ENCODE peak calls at places on chromosomes 12 and 14, in four cellular contexts. W is K562, I is SK-N-SH, O is HepG2. A is an unnamed sample.

GRCh38 chr14:28596336-28596735 is 170.3 kb upstream of the FOXG1 start:
- DNase-seq in O (no peak), I (no peak), W (no peak), A (no peak)

GRCh38 chr12:27505771-27506170 is 18.2 kb upstream of the PPFIBP1 start:
- DNase-seq in I (no peak), W (no peak), O (no peak), A (no peak)

GRCh38 chr14:67623114-67623513 is 3.4 kb downstream of the ARG2 start:
- DNase-seq in W (no peak), O (peak), I (no peak), A (no peak)

GRCh38 chr12:75707983-75708382 is 196.6 kb upstream of the KRR1 start:
- DNase-seq in W (no peak), O (no peak), I (no peak), A (no peak)

GRCh38 chr14:61542848-61543790 is 152.2 kb upstream of the HIF1A start:
- DNase-seq in I (no peak), W (no peak), O (no peak), A (no peak)

GRCh38 chr14:73786942-73787759 is 64.5 kb upstream of the PTGR2 start:
- DNase-seq in I (peak), W (peak), O (no peak), A (peak)

GRCh38 chr14:22640192-22640591 is 4.0 kb downstream of the OR6J1 start:
- DNase-seq in I (no peak), W (no peak), O (no peak), A (no peak)

GRCh38 chr12:67043771-67044170 is 225.4 kb upstream of the CAND1 start:
- DNase-seq in W (no peak), I (no peak), O (no peak), A (no peak)

GRCh38 chr12:9404469-9405260 is 196.5 kb upstream of the PZP start:
- DNase-seq in I (peak), W (peak), O (no peak), A (no peak)

GRCh38 chr14:63342381-63342780 is 23.6 kb upstream of the GPHB5 start:
- DNase-seq in I (no peak), O (no peak), W (no peak), A (no peak)

GRCh38 chr12:69739287-69740191 is 879 bp downstream of the RAB3IP start:
- DNase-seq in I (peak), W (peak), O (peak), A (peak)

GRCh38 chr12:71768900-71769299 is 14.2 kb downstream of the RAB21 start:
- DNase-seq in O (no peak), W (no peak), I (no peak), A (no peak)

GRCh38 chr12:97276198-97276580 is 186.4 kb upstream of the RMST start:
- DNase-seq in O (no peak), W (no peak), I (no peak), A (peak)

GRCh38 chr14:66628646-66629045 is 120.7 kb downstream of the GPHN start:
- DNase-seq in W (no peak), I (no peak), O (no peak), A (no peak)

GRCh38 chr12:26271889-26272492 is 76.6 kb downstream of the SSPN start:
- DNase-seq in I (no peak), W (no peak), O (no peak), A (no peak)
- TF ChIP-seq FOXJ3 in I (no peak), W (no peak), O (no peak), A (no peak)

DNA sequence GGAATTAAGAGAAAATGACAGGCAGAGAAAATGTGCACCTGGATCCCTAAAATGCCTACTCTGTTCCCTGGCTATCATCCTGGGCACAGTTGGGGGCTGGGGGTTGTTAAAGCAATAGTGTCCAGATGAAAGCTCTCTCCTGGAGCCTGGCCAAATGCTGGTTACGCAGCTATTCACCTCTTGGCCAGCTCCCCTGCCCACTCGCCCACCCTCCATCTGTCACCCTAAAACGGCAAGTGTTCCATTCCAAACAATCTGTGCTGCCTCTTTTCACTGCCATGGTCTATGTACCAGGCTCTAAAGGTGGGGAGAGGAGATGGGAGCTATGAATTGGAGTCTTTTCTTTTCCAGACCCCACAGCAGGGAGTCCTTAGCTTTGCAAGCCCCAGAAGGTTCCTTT is 24.7 kb upstream of the NPFF start:
- DNase-seq in I (no peak), O (no peak), W (no peak), A (no peak)
- TF ChIP-seq FOXJ3 in I (no peak), O (no peak), W (no peak), A (no peak)

DNA sequence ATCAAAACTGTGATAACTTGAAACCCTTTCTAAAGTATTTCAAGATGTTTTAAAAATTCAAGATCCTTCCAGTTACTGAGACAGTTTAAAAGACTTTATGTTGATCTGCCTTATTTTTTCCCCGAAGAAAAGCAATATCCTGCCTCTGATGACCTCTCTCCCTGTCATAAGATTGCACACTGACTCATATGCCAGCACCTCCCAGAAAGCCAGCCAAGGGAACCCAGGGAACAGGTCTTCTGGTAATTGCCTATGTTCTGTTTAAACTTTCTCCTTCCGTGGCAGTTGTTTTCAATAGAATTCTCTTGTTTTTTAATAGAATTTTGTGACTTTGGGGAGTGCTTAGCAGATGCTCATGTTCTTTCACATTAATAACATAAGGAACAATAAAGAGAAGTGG is 300.2 kb upstream of the PRKD1 start:
- DNase-seq in W (no peak), I (no peak), O (no peak), A (no peak)
- TF ChIP-seq FOXJ3 in W (no peak), I (no peak), O (no peak), A (no peak)

GRCh38 chr12:3076730-3077571 is at the start of gene TSPAN9:
- DNase-seq in I (peak), O (peak), W (peak), A (peak)

GRCh38 chr12:3073438-3074255 is 3.5 kb upstream of the TSPAN9 start:
- DNase-seq in I (peak), W (peak), O (peak), A (peak)

GRCh38 chr12:3078086-3078820 is 1.1 kb downstream of the TSPAN9 start:
- DNase-seq in W (no peak), I (no peak), O (no peak), A (no peak)

GRCh38 chr12:3075315-3075714 is 1.9 kb upstream of the TSPAN9 start:
- DNase-seq in I (no peak), W (no peak), O (no peak), A (no peak)

GRCh38 chr12:3077572-3078081 is 448 bp downstream of the TSPAN9 start:
- DNase-seq in W (peak), I (no peak), O (no peak), A (peak)
- TF ChIP-seq FOXJ3 in W (no peak), I (no peak), O (no peak), A (no peak)

A was measured in WTC11.